ENCODE peak calls at places on chromosome 19, in seven cellular contexts. N is cardiac muscle cell, A is astrocyte of the spinal cord, S is fibroblast of pulmonary artery, Z is HFF-Myc, R is fibroblast of mammary gland, Y is IMR-90. X is an unnamed sample.

GRCh38 chr19:44869728-44870470 is 21.2 kb upstream of the TOMM40 start:
- DNase-seq in Z (no peak), N (peak), Y (peak), A (peak), S (peak), R (peak), X (no peak)

GRCh38 chr19:48900477-48901452 is 653 bp downstream of the NUCB1 start:
- DNase-seq in R (peak), A (peak), S (peak), N (peak), Y (peak), Z (no peak), X (peak)

GRCh38 chr19:48715276-48715675 is 4.2 kb downstream of the MAMSTR start:
- DNase-seq in S (no peak), R (no peak), Z (no peak), A (no peak), N (no peak), Y (no peak), X (no peak)

GRCh38 chr19:41528106-41528505 is 47.9 kb upstream of the CEACAM21 start:
- DNase-seq in A (no peak), S (no peak), Z (peak), R (peak), Y (no peak), N (no peak), X (no peak)

GRCh38 chr19:49145485-49146407 is 9.4 kb downstream of the HRC start:
- DNase-seq in A (peak), S (peak), R (peak), Y (peak), N (peak), Z (no peak), X (peak)

GRCh38 chr19:46124638-46125115 is at the start of gene IGFL3:
- DNase-seq in R (peak), N (no peak), S (no peak), A (peak), Z (no peak), Y (peak), X (peak)

GRCh38 chr19:15323496-15324235 is 8.7 kb downstream of the BRD4 start:
- DNase-seq in A (peak), N (peak), Y (peak), Z (no peak), R (peak), S (peak), X (peak)

GRCh38 chr19:45211751-45212381 is 33.3 kb downstream of the BLOC1S3 start:
- DNase-seq in Z (no peak), S (peak), Y (no peak), A (no peak), R (no peak), N (peak), X (no peak)

GRCh38 chr19:4065430-4066175 is 1.1 kb downstream of the ZBTB7A start:
- DNase-seq in R (peak), Y (peak), Z (peak), A (peak), S (peak), N (peak), X (peak)
- TF ChIP-seq CTCF in R (no peak), Y (no peak), Z (no peak), A (no peak), S (no peak), N (no peak), X (no peak)

GRCh38 chr19:1905863-1906375 is 720 bp downstream of the ADAT3 start:
- DNase-seq in Z (no peak), N (no peak), R (no peak), S (no peak), Y (no peak), A (no peak), X (no peak)

GRCh38 chr19:1906985-1907562 is 1.9 kb downstream of the ADAT3 start:
- DNase-seq in Z (no peak), N (no peak), R (no peak), S (no peak), Y (no peak), A (no peak), X (no peak)

GRCh38 chr19:1907563-1908363 is 2.6 kb downstream of the ADAT3 start:
- DNase-seq in S (no peak), R (no peak), N (no peak), A (no peak), Z (no peak), Y (no peak), X (no peak)

GRCh38 chr19:1904385-1905070 is 671 bp upstream of the ADAT3 start:
- DNase-seq in R (no peak), N (peak), Y (no peak), S (no peak), Z (no peak), A (no peak), X (no peak)

GRCh38 chr19:1905071-1905862 is at the start of the genes ADAT3 and SCAMP4:
- DNase-seq in Y (peak), N (peak), R (peak), A (peak), Z (peak), S (peak), X (peak)
- H3K4me3 ChIP-seq in Y (peak), N (peak), R (peak), A (peak), Z (peak), S (peak), X (peak)

GRCh38 chr19:43224855-43225253 is 19.4 kb upstream of the PSG4 start:
- DNase-seq in Z (no peak), R (no peak), S (no peak), Y (no peak), A (no peak), N (no peak), X (no peak)

GRCh38 chr19:43229315-43229714 is 23.9 kb upstream of the PSG4 start:
- DNase-seq in R (no peak), Y (peak), N (peak), S (peak), Z (no peak), A (no peak), X (peak)
- TF ChIP-seq CTCF in R (no peak), Y (peak), N (no peak), S (no peak), Z (no peak), A (peak), X (peak)

GRCh38 chr19:13847900-13848677 is 28.8 kb upstream of the NANOS3 start:
- DNase-seq in R (no peak), Z (no peak), N (no peak), Y (no peak), S (no peak), A (no peak), X (no peak)
- H3K4me3 ChIP-seq in R (peak), Z (peak), N (peak), Y (no peak), S (no peak), A (no peak), X (peak)

DNA sequence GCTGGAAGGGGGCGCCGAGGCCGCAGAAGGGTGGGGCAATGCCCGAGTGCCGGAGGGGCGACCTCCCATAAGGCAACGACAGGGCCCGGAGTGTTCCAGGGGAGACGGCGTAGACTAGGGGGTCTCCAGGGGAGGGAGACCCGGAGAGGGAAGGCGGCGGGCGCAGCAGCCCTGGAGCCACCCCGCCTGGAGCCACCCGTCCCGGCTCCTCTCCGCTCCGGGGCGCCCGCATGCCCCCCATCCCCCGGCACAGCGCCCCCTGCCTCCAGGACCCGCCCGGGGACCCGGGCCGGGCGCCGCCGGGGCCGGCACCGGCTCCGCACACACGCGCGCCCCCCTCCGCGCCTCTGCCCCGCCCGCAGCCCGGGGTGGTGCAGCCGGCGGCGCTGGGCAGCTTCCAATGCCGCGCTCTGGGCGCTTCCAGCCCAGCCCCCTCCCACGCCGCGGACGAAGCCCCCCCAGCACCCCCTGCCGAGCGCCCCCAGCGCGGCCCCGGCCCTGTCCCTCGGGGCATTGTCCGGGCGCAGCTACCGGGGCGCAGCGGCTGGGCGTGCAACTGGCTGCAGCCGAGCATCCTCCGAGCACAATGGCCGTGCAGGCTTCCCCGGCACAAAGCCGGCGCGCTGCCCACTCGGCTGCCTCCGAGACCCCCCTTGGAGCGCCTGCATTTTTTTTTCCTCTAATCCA is 519 bp downstream of the PTPRS start:
- DNase-seq in Z (no peak), A (no peak), R (no peak), S (no peak), Y (no peak), N (peak), X (no peak)
- TF ChIP-seq CTCF in Z (no peak), A (no peak), R (no peak), S (no peak), Y (peak), N (no peak), X (no peak)

DNA sequence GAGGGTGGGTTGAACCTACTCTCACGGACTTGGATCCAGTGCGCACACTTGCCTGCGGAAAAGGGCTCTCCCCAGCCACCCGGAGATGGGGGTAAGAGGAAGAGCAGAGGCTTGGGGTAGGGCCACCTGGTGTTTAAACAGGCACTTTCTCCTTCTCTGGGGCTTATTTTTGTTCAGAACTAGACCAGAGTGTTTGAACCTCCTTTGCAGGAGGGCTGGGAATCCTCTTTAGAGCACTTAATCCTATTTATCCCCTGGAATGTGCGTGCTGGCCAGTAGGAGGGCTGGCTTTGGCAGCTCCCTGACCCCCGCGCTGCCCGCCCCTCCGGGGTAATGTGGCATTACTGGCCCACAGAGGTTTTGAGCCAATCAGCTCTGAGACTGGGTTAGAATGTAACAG is 2.0 kb downstream of the RGS9BP start:
- DNase-seq in Y (no peak), N (no peak), A (no peak), R (no peak), S (no peak), Z (no peak), X (no peak)
- H3K4me3 ChIP-seq in Y (no peak), N (no peak), A (no peak), R (no peak), S (no peak), Z (no peak), X (no peak)

GRCh38 chr19:57477191-57478008 is at the start of gene ZNF772:
- DNase-seq in Z (peak), N (peak), R (peak), Y (peak), S (peak), A (peak), X (peak)
- TF ChIP-seq CTCF in Z (peak), N (peak), R (peak), Y (peak), S (peak), A (peak), X (peak)

GRCh38 chr19:4518345-4519171 is at the start of gene PLIN4:
- DNase-seq in A (no peak), N (peak), Y (peak), R (peak), Z (no peak), S (peak), X (peak)
- H3K4me3 ChIP-seq in A (no peak), N (no peak), Y (no peak), R (no peak), Z (no peak), S (peak), X (no peak)